ENCODE peak calls at places on chromosomes 7 and 10, in six cellular contexts. One of them, this sample, is unnamed.

GRCh38 chr10:107899075-107899474 is 734.6 kb upstream of the SORCS1 start:
- DNase-seq in AG09309: no peak
- DNase-seq in colonic mucosa: no peak
- DNase-seq in OCI-LY7: no peak
- DNase-seq in astrocyte of the spinal cord: no peak
- DNase-seq in thoracic aorta: no peak
- DNase-seq in this sample: no peak

GRCh38 chr7:3164363-3164762 is 120.7 kb upstream of the CARD11 start:
- DNase-seq in AG09309: no peak
- DNase-seq in colonic mucosa: no peak
- DNase-seq in OCI-LY7: no peak
- DNase-seq in astrocyte of the spinal cord: no peak
- DNase-seq in thoracic aorta: no peak
- DNase-seq in this sample: no peak

GRCh38 chr7:157612664-157613561 is 276.1 kb downstream of the DNAJB6 start:
- DNase-seq in AG09309: no peak
- DNase-seq in colonic mucosa: peak; percentile 29
- DNase-seq in OCI-LY7: no peak
- DNase-seq in astrocyte of the spinal cord: peak; percentile 4
- DNase-seq in thoracic aorta: no peak
- DNase-seq in this sample: no peak

GRCh38 chr10:2619472-2619871 is 447.9 kb upstream of the PFKP start:
- DNase-seq in AG09309: no peak
- DNase-seq in colonic mucosa: no peak
- DNase-seq in OCI-LY7: peak; percentile 56
- DNase-seq in astrocyte of the spinal cord: no peak
- DNase-seq in thoracic aorta: no peak
- DNase-seq in this sample: no peak

GRCh38 chr7:80699656-80700318 is 61.3 kb downstream of the CD36 start:
- DNase-seq in AG09309: no peak
- DNase-seq in colonic mucosa: no peak
- DNase-seq in OCI-LY7: no peak
- DNase-seq in astrocyte of the spinal cord: peak; percentile 64
- DNase-seq in thoracic aorta: no peak
- DNase-seq in this sample: no peak

GRCh38 chr10:61899045-61899444 is 2.5 kb upstream of the ARID5B start:
- DNase-seq in AG09309: no peak
- DNase-seq in colonic mucosa: no peak
- DNase-seq in OCI-LY7: peak; percentile 50
- DNase-seq in astrocyte of the spinal cord: peak; percentile 76
- DNase-seq in thoracic aorta: no peak
- DNase-seq in this sample: no peak

GRCh38 chr7:150994141-150994837 is 3.5 kb downstream of the NOS3 start:
- DNase-seq in AG09309: no peak
- DNase-seq in colonic mucosa: no peak
- DNase-seq in OCI-LY7: peak; percentile 66
- DNase-seq in astrocyte of the spinal cord: no peak
- DNase-seq in thoracic aorta: no peak
- DNase-seq in this sample: no peak

GRCh38 chr7:112942981-112943380 is 143.6 kb downstream of the GPR85 start:
- DNase-seq in AG09309: no peak
- DNase-seq in colonic mucosa: no peak
- DNase-seq in OCI-LY7: no peak
- DNase-seq in astrocyte of the spinal cord: no peak
- DNase-seq in thoracic aorta: no peak
- DNase-seq in this sample: no peak

GRCh38 chr7:37284805-37285211 is 163.9 kb downstream of the ELMO1 start:
- DNase-seq in AG09309: no peak
- DNase-seq in colonic mucosa: peak; percentile 64
- DNase-seq in OCI-LY7: peak; percentile 47
- DNase-seq in astrocyte of the spinal cord: no peak
- DNase-seq in thoracic aorta: no peak
- DNase-seq in this sample: no peak

GRCh38 chr7:156014808-156015207 is 202.5 kb upstream of the SHH start:
- DNase-seq in AG09309: no peak
- DNase-seq in colonic mucosa: no peak
- DNase-seq in OCI-LY7: no peak
- DNase-seq in astrocyte of the spinal cord: no peak
- DNase-seq in thoracic aorta: no peak
- DNase-seq in this sample: no peak

GRCh38 chr7:71750290-71750689 is 618.3 kb downstream of the GALNT17 start:
- DNase-seq in AG09309: no peak
- DNase-seq in colonic mucosa: no peak
- DNase-seq in OCI-LY7: no peak
- DNase-seq in astrocyte of the spinal cord: no peak
- DNase-seq in thoracic aorta: no peak
- DNase-seq in this sample: no peak

GRCh38 chr10:22765660-22766547 is 51.5 kb upstream of the PIP4K2A start:
- DNase-seq in AG09309: no peak
- DNase-seq in colonic mucosa: no peak
- DNase-seq in OCI-LY7: peak; percentile 76
- DNase-seq in astrocyte of the spinal cord: no peak
- DNase-seq in thoracic aorta: no peak
- DNase-seq in this sample: no peak

GRCh38 chr7:129514683-129515082 is 12.4 kb downstream of the SMKR1 start:
- DNase-seq in AG09309: no peak
- DNase-seq in colonic mucosa: no peak
- DNase-seq in OCI-LY7: no peak
- DNase-seq in astrocyte of the spinal cord: peak; percentile 33
- DNase-seq in thoracic aorta: no peak
- DNase-seq in this sample: no peak

GRCh38 chr7:28298870-28299484 is 113.3 kb upstream of the CREB5 start:
- DNase-seq in AG09309: no peak
- DNase-seq in colonic mucosa: no peak
- DNase-seq in OCI-LY7: peak; percentile 3
- DNase-seq in astrocyte of the spinal cord: peak; percentile 66
- DNase-seq in thoracic aorta: no peak
- DNase-seq in this sample: peak; percentile 30

GRCh38 chr10:5604236-5604925 is 62.0 kb downstream of the ASB13 start:
- DNase-seq in AG09309: no peak
- DNase-seq in colonic mucosa: no peak
- DNase-seq in OCI-LY7: no peak
- DNase-seq in astrocyte of the spinal cord: no peak
- DNase-seq in thoracic aorta: no peak
- DNase-seq in this sample: no peak

GRCh38 chr10:3658766-3659165 is 126.2 kb downstream of the KLF6 start:
- DNase-seq in AG09309: no peak
- DNase-seq in colonic mucosa: peak; percentile 25
- DNase-seq in OCI-LY7: no peak
- DNase-seq in astrocyte of the spinal cord: no peak
- DNase-seq in thoracic aorta: no peak
- DNase-seq in this sample: no peak

GRCh38 chr10:28496481-28496961 is 36.4 kb upstream of the WAC start:
- DNase-seq in AG09309: no peak
- DNase-seq in colonic mucosa: no peak
- DNase-seq in OCI-LY7: no peak
- DNase-seq in astrocyte of the spinal cord: no peak
- DNase-seq in thoracic aorta: no peak
- DNase-seq in this sample: peak; percentile 61

GRCh38 chr7:48337012-48337621 is 165.9 kb downstream of the ABCA13 start:
- DNase-seq in AG09309: no peak
- DNase-seq in colonic mucosa: no peak
- DNase-seq in OCI-LY7: peak; percentile 11
- DNase-seq in astrocyte of the spinal cord: peak; percentile 39
- DNase-seq in thoracic aorta: no peak
- DNase-seq in this sample: no peak

GRCh38 chr7:18180685-18181084 is 153.0 kb upstream of the PRPS1L1 start:
- DNase-seq in AG09309: no peak
- DNase-seq in colonic mucosa: no peak
- DNase-seq in OCI-LY7: no peak
- DNase-seq in astrocyte of the spinal cord: no peak
- DNase-seq in thoracic aorta: no peak
- DNase-seq in this sample: no peak

GRCh38 chr10:84588426-84588825 is 260.0 kb downstream of the CCSER2 start:
- DNase-seq in AG09309: no peak
- DNase-seq in colonic mucosa: no peak
- DNase-seq in OCI-LY7: no peak
- DNase-seq in astrocyte of the spinal cord: no peak
- DNase-seq in thoracic aorta: no peak
- DNase-seq in this sample: no peak

GRCh38 chr10:7417103-7417623 is 6.3 kb upstream of the SFMBT2 start:
- DNase-seq in AG09309: peak; percentile 27
- DNase-seq in colonic mucosa: no peak
- DNase-seq in OCI-LY7: peak; percentile 61
- DNase-seq in astrocyte of the spinal cord: peak; percentile 67
- DNase-seq in thoracic aorta: no peak
- DNase-seq in this sample: no peak

GRCh38 chr10:70743430-70743788 is 41.8 kb downstream of the TBATA start:
- DNase-seq in AG09309: no peak
- DNase-seq in colonic mucosa: no peak
- DNase-seq in OCI-LY7: no peak
- DNase-seq in astrocyte of the spinal cord: no peak
- DNase-seq in thoracic aorta: no peak
- DNase-seq in this sample: no peak

GRCh38 chr10:131511391-131511790 is 199.9 kb upstream of the TCERG1L start:
- DNase-seq in AG09309: no peak
- DNase-seq in colonic mucosa: no peak
- DNase-seq in OCI-LY7: no peak
- DNase-seq in astrocyte of the spinal cord: no peak
- DNase-seq in thoracic aorta: no peak
- DNase-seq in this sample: no peak

GRCh38 chr10:2979267-2979660 is 88.1 kb upstream of the PFKP start:
- DNase-seq in AG09309: peak; percentile 67
- DNase-seq in colonic mucosa: no peak
- DNase-seq in OCI-LY7: no peak
- DNase-seq in astrocyte of the spinal cord: no peak
- DNase-seq in thoracic aorta: no peak
- DNase-seq in this sample: no peak

GRCh38 chr10:13989616-13990015 is 341.1 kb downstream of the FRMD4A start:
- DNase-seq in AG09309: no peak
- DNase-seq in colonic mucosa: no peak
- DNase-seq in OCI-LY7: no peak
- DNase-seq in astrocyte of the spinal cord: no peak
- DNase-seq in thoracic aorta: no peak
- DNase-seq in this sample: no peak

GRCh38 chr7:159137906-159138305 is 6.8 kb downstream of the VIPR2 start:
- DNase-seq in AG09309: no peak
- DNase-seq in colonic mucosa: no peak
- DNase-seq in OCI-LY7: no peak
- DNase-seq in astrocyte of the spinal cord: no peak
- DNase-seq in thoracic aorta: no peak
- DNase-seq in this sample: no peak
- TF ChIP-seq CTCF in AG09309: no peak
- TF ChIP-seq CTCF in colonic mucosa: no peak
- TF ChIP-seq CTCF in OCI-LY7: no peak
- TF ChIP-seq CTCF in astrocyte of the spinal cord: no peak
- TF ChIP-seq CTCF in thoracic aorta: no peak
- TF ChIP-seq CTCF in this sample: no peak

DNA sequence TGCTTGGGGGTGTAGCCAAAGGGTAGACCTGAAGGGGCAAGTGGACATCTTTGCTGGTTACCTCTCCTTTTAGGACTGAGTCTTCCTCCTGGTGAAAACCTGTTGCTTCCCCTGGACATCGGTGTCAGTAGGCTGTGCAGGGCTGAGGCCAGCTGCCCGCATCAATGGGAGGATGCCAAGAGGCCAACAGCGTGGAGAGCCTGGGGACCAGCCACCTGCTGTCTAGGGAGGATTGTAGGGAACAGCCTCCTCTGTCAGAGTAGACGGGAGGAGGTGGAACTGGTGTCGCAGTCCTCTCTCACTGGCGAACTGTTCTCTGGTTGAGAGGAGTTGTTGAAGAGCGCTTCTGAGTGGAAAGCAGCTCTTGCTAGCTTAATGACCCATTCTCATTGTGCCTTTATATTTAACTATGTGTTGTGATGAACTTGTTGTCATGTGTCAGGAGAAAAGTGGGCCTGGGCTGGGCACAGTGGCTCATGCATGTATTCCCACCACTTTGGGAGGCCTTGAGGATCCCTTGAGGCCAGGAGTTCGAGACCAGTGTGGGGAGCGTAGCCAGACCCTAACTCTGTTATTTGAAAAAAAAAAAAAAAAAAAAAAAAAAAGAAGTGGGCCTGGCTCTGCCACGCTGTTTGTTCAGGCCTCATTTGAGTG is 1.8 kb downstream of the SUFU start:
- DNase-seq in AG09309: no peak
- DNase-seq in colonic mucosa: no peak
- DNase-seq in OCI-LY7: no peak
- DNase-seq in astrocyte of the spinal cord: no peak
- DNase-seq in thoracic aorta: no peak
- DNase-seq in this sample: no peak
- H3K4me3 ChIP-seq in AG09309: no peak overlapping the region
- H3K4me3 ChIP-seq in colonic mucosa: no peak overlapping the region
- H3K4me3 ChIP-seq in OCI-LY7: peak overlapping the region; percentile 98
- H3K4me3 ChIP-seq in astrocyte of the spinal cord: peak overlapping the region; percentile 89
- H3K4me3 ChIP-seq in thoracic aorta: peak overlapping the region; percentile 93
- H3K4me3 ChIP-seq in this sample: peak overlapping the region; percentile 83

GRCh38 chr7:142867398-142868187 is 12.7 kb downstream of the EPHB6 start:
- DNase-seq in AG09309: no peak
- DNase-seq in colonic mucosa: peak; percentile 13
- DNase-seq in OCI-LY7: no peak
- DNase-seq in astrocyte of the spinal cord: no peak
- DNase-seq in thoracic aorta: no peak
- DNase-seq in this sample: no peak

GRCh38 chr7:142867097-142867378 is 12.2 kb downstream of the EPHB6 start:
- DNase-seq in AG09309: no peak
- DNase-seq in colonic mucosa: no peak
- DNase-seq in OCI-LY7: no peak
- DNase-seq in astrocyte of the spinal cord: no peak
- DNase-seq in thoracic aorta: no peak
- DNase-seq in this sample: no peak

GRCh38 chr7:142865766-142866165 is 10.9 kb downstream of the EPHB6 start:
- DNase-seq in AG09309: no peak
- DNase-seq in colonic mucosa: no peak
- DNase-seq in OCI-LY7: no peak
- DNase-seq in astrocyte of the spinal cord: no peak
- DNase-seq in thoracic aorta: no peak
- DNase-seq in this sample: no peak

GRCh38 chr7:142864980-142865747 is 10.3 kb downstream of the EPHB6 start:
- DNase-seq in AG09309: no peak
- DNase-seq in colonic mucosa: no peak
- DNase-seq in OCI-LY7: no peak
- DNase-seq in astrocyte of the spinal cord: no peak
- DNase-seq in thoracic aorta: no peak
- DNase-seq in this sample: no peak

GRCh38 chr7:142866361-142867096 is 11.7 kb downstream of the EPHB6 start:
- DNase-seq in AG09309: no peak
- DNase-seq in colonic mucosa: peak; percentile 45
- DNase-seq in OCI-LY7: peak; percentile 29
- DNase-seq in astrocyte of the spinal cord: no peak
- DNase-seq in thoracic aorta: no peak
- DNase-seq in this sample: no peak
- TF ChIP-seq CTCF in AG09309: peak; percentile 68
- TF ChIP-seq CTCF in colonic mucosa: peak; percentile 49
- TF ChIP-seq CTCF in OCI-LY7: peak; percentile 78
- TF ChIP-seq CTCF in astrocyte of the spinal cord: peak; percentile 71
- TF ChIP-seq CTCF in thoracic aorta: peak; percentile 44
- TF ChIP-seq CTCF in this sample: peak; percentile 90

GRCh38 chr7:92717601-92717981 is 118.8 kb downstream of the CDK6 start:
- DNase-seq in AG09309: no peak
- DNase-seq in colonic mucosa: no peak
- DNase-seq in OCI-LY7: no peak
- DNase-seq in astrocyte of the spinal cord: no peak
- DNase-seq in thoracic aorta: no peak
- DNase-seq in this sample: no peak
- H3K4me3 ChIP-seq in AG09309: peak overlapping the region; percentile 39
- H3K4me3 ChIP-seq in colonic mucosa: peak overlapping the region; percentile 36
- H3K4me3 ChIP-seq in OCI-LY7: peak overlapping the region; percentile 32
- H3K4me3 ChIP-seq in astrocyte of the spinal cord: peak overlapping the region; percentile 39
- H3K4me3 ChIP-seq in thoracic aorta: peak overlapping the region; percentile 76
- H3K4me3 ChIP-seq in this sample: peak overlapping the region; percentile 47

GRCh38 chr7:2104716-2105115 is 128.0 kb downstream of the MAD1L1 start:
- DNase-seq in AG09309: no peak
- DNase-seq in colonic mucosa: no peak
- DNase-seq in OCI-LY7: no peak
- DNase-seq in astrocyte of the spinal cord: peak; percentile 21
- DNase-seq in thoracic aorta: no peak
- DNase-seq in this sample: no peak
- TF ChIP-seq CTCF in AG09309: no peak
- TF ChIP-seq CTCF in colonic mucosa: no peak
- TF ChIP-seq CTCF in OCI-LY7: no peak
- TF ChIP-seq CTCF in astrocyte of the spinal cord: no peak
- TF ChIP-seq CTCF in thoracic aorta: no peak
- TF ChIP-seq CTCF in this sample: no peak

This sample was measured in LNCaP clone FGC.